ENCODE peak calls at places on chromosomes 13 and 19, in six cellular contexts. One of them, this sample, is unnamed.
A peak's percentile ranks its signal among the peaks of the same experiment; 100 is the strongest.

GRCh38 chr13:36275190-36276002 is 22.2 kb downstream of the CCDC169 start:
- DNase-seq in left ventricle myocardium inferior: no peak
- DNase-seq in T-helper 2 cell treated with Interferon-gamma antibody and Interleukin-4, amounts not matched to agents 5 μg/mL and 100 μg/mL, for 36 hours: no peak
- DNase-seq in endodermal cell: no peak
- DNase-seq in fibroblast of lung: peak; percentile 88
- DNase-seq in activated T-helper 1 cell treated with anti-CD3 and anti-CD28 coated beads, Interleukin-12 subunit alpha, Interleukin-12 subunit beta, Interleukin-2, Interleukin-4 antibody, amounts not matched to agents 30 ng/mL and 10 ng/mL and 1 ng/mL, durations not matched to agents 14 hours and 24 hours and 36 hours: no peak
- DNase-seq in this sample: no peak

GRCh38 chr13:40362502-40362901 is 303.9 kb downstream of the FOXO1 start:
- DNase-seq in left ventricle myocardium inferior: no peak
- DNase-seq in endodermal cell: no peak
- DNase-seq in fibroblast of lung: no peak
- DNase-seq in activated T-helper 1 cell treated with anti-CD3 and anti-CD28 coated beads, Interleukin-12 subunit alpha, Interleukin-12 subunit beta, Interleukin-2, Interleukin-4 antibody, amounts not matched to agents 30 ng/mL and 10 ng/mL and 1 ng/mL, durations not matched to agents 14 hours and 24 hours and 36 hours: no peak
- DNase-seq in T-helper 2 cell treated with Interferon-gamma antibody and Interleukin-4, amounts not matched to agents 5 μg/mL and 100 μg/mL, for 36 hours: no peak
- DNase-seq in this sample: no peak

GRCh38 chr13:79941752-79942151 is 399.2 kb downstream of the SPRY2 start:
- DNase-seq in T-helper 2 cell treated with Interferon-gamma antibody and Interleukin-4, amounts not matched to agents 5 μg/mL and 100 μg/mL, for 36 hours: no peak
- DNase-seq in left ventricle myocardium inferior: no peak
- DNase-seq in endodermal cell: no peak
- DNase-seq in fibroblast of lung: no peak
- DNase-seq in activated T-helper 1 cell treated with anti-CD3 and anti-CD28 coated beads, Interleukin-12 subunit alpha, Interleukin-12 subunit beta, Interleukin-2, Interleukin-4 antibody, amounts not matched to agents 30 ng/mL and 10 ng/mL and 1 ng/mL, durations not matched to agents 14 hours and 24 hours and 36 hours: no peak
- DNase-seq in this sample: no peak

GRCh38 chr19:42284066-42284501 is 15.0 kb downstream of the CIC start:
- DNase-seq in left ventricle myocardium inferior: peak; percentile 84
- DNase-seq in fibroblast of lung: peak; percentile 76
- DNase-seq in endodermal cell: no peak
- DNase-seq in activated T-helper 1 cell treated with anti-CD3 and anti-CD28 coated beads, Interleukin-12 subunit alpha, Interleukin-12 subunit beta, Interleukin-2, Interleukin-4 antibody, amounts not matched to agents 30 ng/mL and 10 ng/mL and 1 ng/mL, durations not matched to agents 14 hours and 24 hours and 36 hours: peak; percentile 79
- DNase-seq in T-helper 2 cell treated with Interferon-gamma antibody and Interleukin-4, amounts not matched to agents 5 μg/mL and 100 μg/mL, for 36 hours: peak; percentile 79
- DNase-seq in this sample: peak; percentile 82

GRCh38 chr19:18519962-18520847 is 1.7 kb downstream of the ELL start:
- DNase-seq in T-helper 2 cell treated with Interferon-gamma antibody and Interleukin-4, amounts not matched to agents 5 μg/mL and 100 μg/mL, for 36 hours: peak; percentile 59
- DNase-seq in activated T-helper 1 cell treated with anti-CD3 and anti-CD28 coated beads, Interleukin-12 subunit alpha, Interleukin-12 subunit beta, Interleukin-2, Interleukin-4 antibody, amounts not matched to agents 30 ng/mL and 10 ng/mL and 1 ng/mL, durations not matched to agents 14 hours and 24 hours and 36 hours: peak; percentile 53
- DNase-seq in left ventricle myocardium inferior: peak; percentile 41
- DNase-seq in fibroblast of lung: peak; percentile 74
- DNase-seq in endodermal cell: peak; percentile 88
- DNase-seq in this sample: peak; percentile 65

GRCh38 chr13:70457474-70457873 is 349.2 kb upstream of the KLHL1 start:
- DNase-seq in T-helper 2 cell treated with Interferon-gamma antibody and Interleukin-4, amounts not matched to agents 5 μg/mL and 100 μg/mL, for 36 hours: no peak
- DNase-seq in fibroblast of lung: no peak
- DNase-seq in activated T-helper 1 cell treated with anti-CD3 and anti-CD28 coated beads, Interleukin-12 subunit alpha, Interleukin-12 subunit beta, Interleukin-2, Interleukin-4 antibody, amounts not matched to agents 30 ng/mL and 10 ng/mL and 1 ng/mL, durations not matched to agents 14 hours and 24 hours and 36 hours: no peak
- DNase-seq in left ventricle myocardium inferior: no peak
- DNase-seq in endodermal cell: no peak
- DNase-seq in this sample: no peak

GRCh38 chr19:6011206-6011605 is 33.3 kb upstream of the RANBP3 start:
- DNase-seq in fibroblast of lung: no peak
- DNase-seq in left ventricle myocardium inferior: no peak
- DNase-seq in activated T-helper 1 cell treated with anti-CD3 and anti-CD28 coated beads, Interleukin-12 subunit alpha, Interleukin-12 subunit beta, Interleukin-2, Interleukin-4 antibody, amounts not matched to agents 30 ng/mL and 10 ng/mL and 1 ng/mL, durations not matched to agents 14 hours and 24 hours and 36 hours: no peak
- DNase-seq in endodermal cell: no peak
- DNase-seq in T-helper 2 cell treated with Interferon-gamma antibody and Interleukin-4, amounts not matched to agents 5 μg/mL and 100 μg/mL, for 36 hours: no peak
- DNase-seq in this sample: no peak

GRCh38 chr19:56133858-56134654 is 7.0 kb upstream of the ZNF444 start:
- DNase-seq in activated T-helper 1 cell treated with anti-CD3 and anti-CD28 coated beads, Interleukin-12 subunit alpha, Interleukin-12 subunit beta, Interleukin-2, Interleukin-4 antibody, amounts not matched to agents 30 ng/mL and 10 ng/mL and 1 ng/mL, durations not matched to agents 14 hours and 24 hours and 36 hours: no peak
- DNase-seq in fibroblast of lung: no peak
- DNase-seq in endodermal cell: no peak
- DNase-seq in left ventricle myocardium inferior: no peak
- DNase-seq in T-helper 2 cell treated with Interferon-gamma antibody and Interleukin-4, amounts not matched to agents 5 μg/mL and 100 μg/mL, for 36 hours: no peak
- DNase-seq in this sample: no peak